ENCODE peak calls at places on chromosomes 13 and 19, in nine cellular contexts. One of them, this sample, is unnamed.

GRCh38 chr13:114049026-114049425 is 75.2 kb upstream of the C13orf46 start:
- DNase-seq in IMR-90: no peak
- DNase-seq in stimulated activated CD8-positive, alpha-beta memory T cell treated with anti-CD3 and anti-CD28 coated beads, Interleukin-15, amount 100 ng/mL, for 1 hour: no peak
- DNase-seq in nephron progenitor cell: no peak
- DNase-seq in fibroblast of lung: no peak
- DNase-seq in Calu3: no peak
- DNase-seq in stomach: no peak
- DNase-seq in NCI-H2107: no peak
- DNase-seq in HT1080: no peak
- DNase-seq in this sample: no peak

GRCh38 chr13:49791753-49792549 is 531 bp downstream of the KPNA3 start:
- DNase-seq in fibroblast of lung: peak; percentile 55
- DNase-seq in nephron progenitor cell: peak; percentile 67
- DNase-seq in stimulated activated CD8-positive, alpha-beta memory T cell treated with anti-CD3 and anti-CD28 coated beads, Interleukin-15, amount 100 ng/mL, for 1 hour: no peak
- DNase-seq in IMR-90: peak; percentile 36
- DNase-seq in Calu3: peak; percentile 28
- DNase-seq in HT1080: peak; percentile 46
- DNase-seq in stomach: peak; percentile 47
- DNase-seq in NCI-H2107: no peak
- DNase-seq in this sample: peak; percentile 52

GRCh38 chr13:44932850-44933251 is 56.4 kb downstream of the NUFIP1 start:
- DNase-seq in nephron progenitor cell: no peak
- DNase-seq in HT1080: peak; percentile 79
- DNase-seq in IMR-90: peak; percentile 49
- DNase-seq in stimulated activated CD8-positive, alpha-beta memory T cell treated with anti-CD3 and anti-CD28 coated beads, Interleukin-15, amount 100 ng/mL, for 1 hour: no peak
- DNase-seq in fibroblast of lung: peak; percentile 64
- DNase-seq in Calu3: no peak
- DNase-seq in NCI-H2107: no peak
- DNase-seq in stomach: peak; percentile 45
- DNase-seq in this sample: peak; percentile 75

GRCh38 chr13:98524391-98524790 is 52.5 kb downstream of the STK24 start:
- DNase-seq in nephron progenitor cell: no peak
- DNase-seq in NCI-H2107: no peak
- DNase-seq in HT1080: no peak
- DNase-seq in stimulated activated CD8-positive, alpha-beta memory T cell treated with anti-CD3 and anti-CD28 coated beads, Interleukin-15, amount 100 ng/mL, for 1 hour: no peak
- DNase-seq in IMR-90: no peak
- DNase-seq in Calu3: no peak
- DNase-seq in fibroblast of lung: no peak
- DNase-seq in stomach: no peak
- DNase-seq in this sample: no peak

GRCh38 chr13:45219938-45220375 is 19.1 kb upstream of the KCTD4 start:
- DNase-seq in NCI-H2107: no peak
- DNase-seq in Calu3: peak; percentile 28
- DNase-seq in stomach: no peak
- DNase-seq in IMR-90: peak; percentile 44
- DNase-seq in nephron progenitor cell: no peak
- DNase-seq in HT1080: peak; percentile 92
- DNase-seq in fibroblast of lung: peak; percentile 94
- DNase-seq in stimulated activated CD8-positive, alpha-beta memory T cell treated with anti-CD3 and anti-CD28 coated beads, Interleukin-15, amount 100 ng/mL, for 1 hour: no peak
- DNase-seq in this sample: peak; percentile 44

GRCh38 chr13:106417467-106418110 is 117.9 kb downstream of the EFNB2 start:
- DNase-seq in HT1080: no peak
- DNase-seq in Calu3: no peak
- DNase-seq in fibroblast of lung: no peak
- DNase-seq in stomach: no peak
- DNase-seq in nephron progenitor cell: no peak
- DNase-seq in stimulated activated CD8-positive, alpha-beta memory T cell treated with anti-CD3 and anti-CD28 coated beads, Interleukin-15, amount 100 ng/mL, for 1 hour: no peak
- DNase-seq in NCI-H2107: no peak
- DNase-seq in IMR-90: no peak
- DNase-seq in this sample: no peak

GRCh38 chr13:74135306-74136088 is 1.3 kb upstream of the KLF12 start:
- DNase-seq in HT1080: peak; percentile 56
- DNase-seq in stimulated activated CD8-positive, alpha-beta memory T cell treated with anti-CD3 and anti-CD28 coated beads, Interleukin-15, amount 100 ng/mL, for 1 hour: peak; percentile 13
- DNase-seq in IMR-90: peak; percentile 75
- DNase-seq in fibroblast of lung: peak; percentile 77
- DNase-seq in NCI-H2107: peak; percentile 42
- DNase-seq in Calu3: peak; percentile 44
- DNase-seq in nephron progenitor cell: peak; percentile 85
- DNase-seq in stomach: peak; percentile 68
- DNase-seq in this sample: peak; percentile 78

GRCh38 chr13:36736119-36736726 is 62.4 kb downstream of the SERTM1 start:
- DNase-seq in HT1080: peak; percentile 34
- DNase-seq in nephron progenitor cell: peak; percentile 61
- DNase-seq in stimulated activated CD8-positive, alpha-beta memory T cell treated with anti-CD3 and anti-CD28 coated beads, Interleukin-15, amount 100 ng/mL, for 1 hour: peak; percentile 4
- DNase-seq in Calu3: peak; percentile 47
- DNase-seq in IMR-90: peak; percentile 62
- DNase-seq in NCI-H2107: no peak
- DNase-seq in stomach: peak; percentile 45
- DNase-seq in fibroblast of lung: peak; percentile 55
- DNase-seq in this sample: peak; percentile 54

GRCh38 chr13:32390048-32390447 is 37.9 kb downstream of the N4BP2L1 start:
- DNase-seq in IMR-90: no peak
- DNase-seq in HT1080: no peak
- DNase-seq in stimulated activated CD8-positive, alpha-beta memory T cell treated with anti-CD3 and anti-CD28 coated beads, Interleukin-15, amount 100 ng/mL, for 1 hour: no peak
- DNase-seq in fibroblast of lung: no peak
- DNase-seq in stomach: no peak
- DNase-seq in nephron progenitor cell: no peak
- DNase-seq in Calu3: no peak
- DNase-seq in NCI-H2107: no peak
- DNase-seq in this sample: no peak

GRCh38 chr13:27338816-27339215 is 68.2 kb downstream of the RASL11A start:
- DNase-seq in Calu3: no peak
- DNase-seq in NCI-H2107: no peak
- DNase-seq in IMR-90: no peak
- DNase-seq in stimulated activated CD8-positive, alpha-beta memory T cell treated with anti-CD3 and anti-CD28 coated beads, Interleukin-15, amount 100 ng/mL, for 1 hour: no peak
- DNase-seq in HT1080: peak; percentile 24
- DNase-seq in nephron progenitor cell: no peak
- DNase-seq in stomach: no peak
- DNase-seq in fibroblast of lung: no peak
- DNase-seq in this sample: peak; percentile 47

GRCh38 chr13:113458218-113459065 is 5.2 kb upstream of the ADPRHL1 start:
- DNase-seq in fibroblast of lung: peak; percentile 42
- DNase-seq in Calu3: no peak
- DNase-seq in stimulated activated CD8-positive, alpha-beta memory T cell treated with anti-CD3 and anti-CD28 coated beads, Interleukin-15, amount 100 ng/mL, for 1 hour: no peak
- DNase-seq in IMR-90: peak; percentile 55
- DNase-seq in NCI-H2107: no peak
- DNase-seq in HT1080: peak; percentile 10
- DNase-seq in nephron progenitor cell: peak; percentile 46
- DNase-seq in stomach: no peak
- DNase-seq in this sample: peak; percentile 14

GRCh38 chr19:40376286-40376862 is 13.6 kb downstream of the HIPK4 start:
- DNase-seq in stomach: no peak
- DNase-seq in HT1080: no peak
- DNase-seq in IMR-90: no peak
- DNase-seq in NCI-H2107: no peak
- DNase-seq in nephron progenitor cell: no peak
- DNase-seq in Calu3: no peak
- DNase-seq in fibroblast of lung: no peak
- DNase-seq in stimulated activated CD8-positive, alpha-beta memory T cell treated with anti-CD3 and anti-CD28 coated beads, Interleukin-15, amount 100 ng/mL, for 1 hour: no peak
- DNase-seq in this sample: no peak

GRCh38 chr19:8004723-8005513 is 523 bp downstream of the ELAVL1 start:
- DNase-seq in nephron progenitor cell: peak; percentile 58
- DNase-seq in stomach: no peak
- DNase-seq in HT1080: no peak
- DNase-seq in fibroblast of lung: peak; percentile 23
- DNase-seq in IMR-90: peak; percentile 21
- DNase-seq in NCI-H2107: no peak
- DNase-seq in stimulated activated CD8-positive, alpha-beta memory T cell treated with anti-CD3 and anti-CD28 coated beads, Interleukin-15, amount 100 ng/mL, for 1 hour: no peak
- DNase-seq in Calu3: no peak
- DNase-seq in this sample: peak; percentile 59

GRCh38 chr13:63435668-63436275 is 2020.1 kb upstream of the PCDH20 start:
- DNase-seq in fibroblast of lung: peak; percentile 100
- DNase-seq in IMR-90: peak; percentile 100
- DNase-seq in stomach: no peak
- DNase-seq in HT1080: peak; percentile 97
- DNase-seq in stimulated activated CD8-positive, alpha-beta memory T cell treated with anti-CD3 and anti-CD28 coated beads, Interleukin-15, amount 100 ng/mL, for 1 hour: no peak
- DNase-seq in NCI-H2107: no peak
- DNase-seq in nephron progenitor cell: no peak
- DNase-seq in Calu3: peak; percentile 0
- DNase-seq in this sample: peak; percentile 96

GRCh38 chr13:30750036-30750435 is 14.7 kb downstream of the ALOX5AP start:
- DNase-seq in IMR-90: no peak
- DNase-seq in HT1080: no peak
- DNase-seq in stomach: no peak
- DNase-seq in stimulated activated CD8-positive, alpha-beta memory T cell treated with anti-CD3 and anti-CD28 coated beads, Interleukin-15, amount 100 ng/mL, for 1 hour: no peak
- DNase-seq in NCI-H2107: no peak
- DNase-seq in nephron progenitor cell: no peak
- DNase-seq in Calu3: no peak
- DNase-seq in fibroblast of lung: no peak
- DNase-seq in this sample: no peak

GRCh38 chr13:21637296-21637695 is 33.3 kb upstream of the MICU2 start:
- DNase-seq in Calu3: peak; percentile 86
- DNase-seq in HT1080: peak; percentile 97
- DNase-seq in stomach: peak; percentile 82
- DNase-seq in IMR-90: peak; percentile 43
- DNase-seq in fibroblast of lung: peak; percentile 77
- DNase-seq in nephron progenitor cell: no peak
- DNase-seq in stimulated activated CD8-positive, alpha-beta memory T cell treated with anti-CD3 and anti-CD28 coated beads, Interleukin-15, amount 100 ng/mL, for 1 hour: no peak
- DNase-seq in NCI-H2107: peak; percentile 52
- DNase-seq in this sample: no peak

GRCh38 chr19:53696951-53697350 is 65.2 kb downstream of the DPRX start:
- DNase-seq in stomach: no peak
- DNase-seq in NCI-H2107: no peak
- DNase-seq in nephron progenitor cell: no peak
- DNase-seq in HT1080: no peak
- DNase-seq in fibroblast of lung: peak; percentile 2
- DNase-seq in stimulated activated CD8-positive, alpha-beta memory T cell treated with anti-CD3 and anti-CD28 coated beads, Interleukin-15, amount 100 ng/mL, for 1 hour: no peak
- DNase-seq in Calu3: no peak
- DNase-seq in IMR-90: no peak
- DNase-seq in this sample: peak; percentile 1

GRCh38 chr19:58399903-58400637 is 4.6 kb downstream of the RNF225 start:
- DNase-seq in stomach: no peak
- DNase-seq in stimulated activated CD8-positive, alpha-beta memory T cell treated with anti-CD3 and anti-CD28 coated beads, Interleukin-15, amount 100 ng/mL, for 1 hour: no peak
- DNase-seq in IMR-90: no peak
- DNase-seq in NCI-H2107: no peak
- DNase-seq in Calu3: no peak
- DNase-seq in nephron progenitor cell: no peak
- DNase-seq in fibroblast of lung: no peak
- DNase-seq in HT1080: no peak
- DNase-seq in this sample: no peak

GRCh38 chr13:51328488-51328887 is 11.0 kb upstream of the SERPINE3 start:
- DNase-seq in Calu3: no peak
- DNase-seq in stomach: no peak
- DNase-seq in nephron progenitor cell: no peak
- DNase-seq in fibroblast of lung: no peak
- DNase-seq in stimulated activated CD8-positive, alpha-beta memory T cell treated with anti-CD3 and anti-CD28 coated beads, Interleukin-15, amount 100 ng/mL, for 1 hour: no peak
- DNase-seq in HT1080: no peak
- DNase-seq in NCI-H2107: no peak
- DNase-seq in IMR-90: no peak
- DNase-seq in this sample: no peak

GRCh38 chr19:21328402-21328801 is 808 bp downstream of the ZNF708 start:
- DNase-seq in nephron progenitor cell: peak; percentile 4
- DNase-seq in Calu3: no peak
- DNase-seq in HT1080: peak; percentile 1
- DNase-seq in stomach: no peak
- DNase-seq in IMR-90: no peak
- DNase-seq in fibroblast of lung: peak; percentile 6
- DNase-seq in stimulated activated CD8-positive, alpha-beta memory T cell treated with anti-CD3 and anti-CD28 coated beads, Interleukin-15, amount 100 ng/mL, for 1 hour: no peak
- DNase-seq in NCI-H2107: no peak
- DNase-seq in this sample: no peak

GRCh38 chr19:34276614-34277013 is 22.3 kb downstream of the GARRE1 start:
- DNase-seq in stomach: no peak
- DNase-seq in NCI-H2107: no peak
- DNase-seq in fibroblast of lung: no peak
- DNase-seq in stimulated activated CD8-positive, alpha-beta memory T cell treated with anti-CD3 and anti-CD28 coated beads, Interleukin-15, amount 100 ng/mL, for 1 hour: no peak
- DNase-seq in Calu3: no peak
- DNase-seq in IMR-90: no peak
- DNase-seq in nephron progenitor cell: no peak
- DNase-seq in HT1080: no peak
- DNase-seq in this sample: no peak

GRCh38 chr13:26502826-26503225 is 54.7 kb upstream of the WASF3 start:
- DNase-seq in nephron progenitor cell: no peak
- DNase-seq in HT1080: peak; percentile 76
- DNase-seq in NCI-H2107: no peak
- DNase-seq in stomach: no peak
- DNase-seq in Calu3: no peak
- DNase-seq in stimulated activated CD8-positive, alpha-beta memory T cell treated with anti-CD3 and anti-CD28 coated beads, Interleukin-15, amount 100 ng/mL, for 1 hour: no peak
- DNase-seq in IMR-90: peak; percentile 96
- DNase-seq in fibroblast of lung: peak; percentile 50
- DNase-seq in this sample: peak; percentile 71

GRCh38 chr19:35438527-35438926 is 9.5 kb upstream of the FFAR2 start:
- DNase-seq in HT1080: no peak
- DNase-seq in stimulated activated CD8-positive, alpha-beta memory T cell treated with anti-CD3 and anti-CD28 coated beads, Interleukin-15, amount 100 ng/mL, for 1 hour: no peak
- DNase-seq in fibroblast of lung: no peak
- DNase-seq in IMR-90: no peak
- DNase-seq in Calu3: peak; percentile 24
- DNase-seq in NCI-H2107: no peak
- DNase-seq in stomach: no peak
- DNase-seq in nephron progenitor cell: no peak
- DNase-seq in this sample: no peak

GRCh38 chr19:8449830-8450229 is 5.1 kb downstream of the HNRNPM start:
- DNase-seq in Calu3: no peak
- DNase-seq in IMR-90: no peak
- DNase-seq in HT1080: no peak
- DNase-seq in fibroblast of lung: no peak
- DNase-seq in stimulated activated CD8-positive, alpha-beta memory T cell treated with anti-CD3 and anti-CD28 coated beads, Interleukin-15, amount 100 ng/mL, for 1 hour: no peak
- DNase-seq in stomach: no peak
- DNase-seq in nephron progenitor cell: no peak
- DNase-seq in NCI-H2107: no peak
- DNase-seq in this sample: no peak

GRCh38 chr19:30386551-30387143 is 14.5 kb downstream of the ZNF536 start:
- DNase-seq in stomach: no peak
- DNase-seq in Calu3: no peak
- DNase-seq in fibroblast of lung: no peak
- DNase-seq in nephron progenitor cell: no peak
- DNase-seq in stimulated activated CD8-positive, alpha-beta memory T cell treated with anti-CD3 and anti-CD28 coated beads, Interleukin-15, amount 100 ng/mL, for 1 hour: no peak
- DNase-seq in NCI-H2107: no peak
- DNase-seq in HT1080: no peak
- DNase-seq in IMR-90: no peak
- DNase-seq in this sample: no peak

GRCh38 chr19:50478901-50479715 is 2.5 kb upstream of the GARIN5A start:
- DNase-seq in Calu3: peak; percentile 36
- DNase-seq in nephron progenitor cell: no peak
- DNase-seq in stimulated activated CD8-positive, alpha-beta memory T cell treated with anti-CD3 and anti-CD28 coated beads, Interleukin-15, amount 100 ng/mL, for 1 hour: no peak
- DNase-seq in fibroblast of lung: peak; percentile 25
- DNase-seq in stomach: no peak
- DNase-seq in IMR-90: peak; percentile 44
- DNase-seq in HT1080: peak; percentile 32
- DNase-seq in NCI-H2107: no peak
- DNase-seq in this sample: peak; percentile 27

GRCh38 chr19:51421229-51422052 is 4.0 kb upstream of the SIGLEC10 start:
- DNase-seq in HT1080: no peak
- DNase-seq in IMR-90: no peak
- DNase-seq in stimulated activated CD8-positive, alpha-beta memory T cell treated with anti-CD3 and anti-CD28 coated beads, Interleukin-15, amount 100 ng/mL, for 1 hour: no peak
- DNase-seq in nephron progenitor cell: peak; percentile 13
- DNase-seq in Calu3: no peak
- DNase-seq in fibroblast of lung: no peak
- DNase-seq in NCI-H2107: no peak
- DNase-seq in stomach: no peak
- DNase-seq in this sample: no peak

GRCh38 chr19:58229255-58229639 is 533 bp downstream of the ZNF544 start:
- DNase-seq in NCI-H2107: no peak
- DNase-seq in nephron progenitor cell: peak; percentile 5
- DNase-seq in Calu3: peak; percentile 31
- DNase-seq in HT1080: peak; percentile 32
- DNase-seq in IMR-90: peak; percentile 12
- DNase-seq in stimulated activated CD8-positive, alpha-beta memory T cell treated with anti-CD3 and anti-CD28 coated beads, Interleukin-15, amount 100 ng/mL, for 1 hour: no peak
- DNase-seq in fibroblast of lung: peak; percentile 25
- DNase-seq in stomach: no peak
- DNase-seq in this sample: peak; percentile 26

GRCh38 chr13:113656015-113656588 is 1.9 kb downstream of the ATP4B start:
- DNase-seq in stimulated activated CD8-positive, alpha-beta memory T cell treated with anti-CD3 and anti-CD28 coated beads, Interleukin-15, amount 100 ng/mL, for 1 hour: no peak
- DNase-seq in fibroblast of lung: no peak
- DNase-seq in Calu3: no peak
- DNase-seq in HT1080: no peak
- DNase-seq in NCI-H2107: no peak
- DNase-seq in stomach: peak; percentile 26
- DNase-seq in nephron progenitor cell: no peak
- DNase-seq in IMR-90: no peak
- DNase-seq in this sample: no peak

GRCh38 chr13:113974304-113975281 is 717 bp upstream of the C13orf46 start:
- DNase-seq in stimulated activated CD8-positive, alpha-beta memory T cell treated with anti-CD3 and anti-CD28 coated beads, Interleukin-15, amount 100 ng/mL, for 1 hour: no peak
- DNase-seq in NCI-H2107: no peak
- DNase-seq in IMR-90: no peak
- DNase-seq in stomach: no peak
- DNase-seq in nephron progenitor cell: no peak
- DNase-seq in HT1080: no peak
- DNase-seq in fibroblast of lung: no peak
- DNase-seq in Calu3: no peak
- DNase-seq in this sample: no peak

GRCh38 chr19:13234518-13234917 is 84.3 kb downstream of the IER2 start:
- DNase-seq in stimulated activated CD8-positive, alpha-beta memory T cell treated with anti-CD3 and anti-CD28 coated beads, Interleukin-15, amount 100 ng/mL, for 1 hour: peak; percentile 25
- DNase-seq in fibroblast of lung: peak; percentile 9
- DNase-seq in stomach: peak; percentile 73
- DNase-seq in Calu3: peak; percentile 18
- DNase-seq in IMR-90: no peak
- DNase-seq in NCI-H2107: no peak
- DNase-seq in nephron progenitor cell: peak; percentile 40
- DNase-seq in HT1080: peak; percentile 36
- DNase-seq in this sample: peak; percentile 10

This sample was measured in mesenchymal stem cell.